ENCODE peak calls at places on chromosome 12, in six cellular contexts. R is LoVo, T is ELR, O is upper lobe of left lung, Y is tibial artery, H is NCI-H2081. A is an unnamed sample.

GRCh38 chr12:54593135-54593534 is 4.7 kb upstream of the PPP1R1A start:
- DNase-seq in R (no peak), T (peak), O (peak), Y (no peak), H (no peak), A (peak)

GRCh38 chr12:11723993-11724392 is 74.5 kb downstream of the ETV6 start:
- DNase-seq in R (no peak), T (no peak), O (peak), Y (no peak), H (no peak), A (no peak)

GRCh38 chr12:49887091-49887490 is 16.6 kb downstream of the FAIM2 start:
- DNase-seq in R (no peak), T (no peak), O (no peak), Y (no peak), H (no peak), A (no peak)

GRCh38 chr12:41473441-41473840 is 285.3 kb downstream of the PDZRN4 start:
- DNase-seq in R (no peak), T (no peak), O (no peak), Y (no peak), H (no peak), A (no peak)

GRCh38 chr12:75711276-75711675 is 199.9 kb upstream of the KRR1 start:
- DNase-seq in R (no peak), T (no peak), O (no peak), Y (no peak), H (no peak), A (no peak)

GRCh38 chr12:78229491-78230209 is 399.0 kb downstream of the NAV3 start:
- DNase-seq in R (peak), T (peak), O (no peak), Y (no peak), H (peak), A (peak)

GRCh38 chr12:132489078-132489601 is 811 bp upstream of the FBRSL1 start:
- DNase-seq in R (no peak), T (peak), O (peak), Y (no peak), H (no peak), A (no peak)

GRCh38 chr12:30546121-30546520 is 149.5 kb downstream of the IPO8 start:
- DNase-seq in R (peak), T (no peak), O (no peak), Y (no peak), H (no peak), A (peak)

GRCh38 chr12:22994276-22994675 is 369.3 kb downstream of the ETNK1 start:
- DNase-seq in R (no peak), T (no peak), O (no peak), Y (no peak), H (no peak), A (peak)

GRCh38 chr12:108753969-108754368 is 22.7 kb upstream of the CORO1C start:
- DNase-seq in R (no peak), T (no peak), O (no peak), Y (no peak), H (no peak), A (no peak)

GRCh38 chr12:109053382-109054123 is 1.2 kb downstream of the USP30 start:
- DNase-seq in R (no peak), T (peak), O (no peak), Y (no peak), H (no peak), A (no peak)

GRCh38 chr12:6310771-6311610 is 509 bp downstream of the PLEKHG6 start:
- DNase-seq in R (no peak), T (no peak), O (no peak), Y (no peak), H (no peak), A (no peak)

GRCh38 chr12:121767525-121768016 is 25.9 kb downstream of the RHOF start:
- DNase-seq in R (no peak), T (no peak), O (no peak), Y (peak), H (no peak), A (no peak)

GRCh38 chr12:122893208-122894151 is 2.4 kb downstream of the VPS37B start:
- DNase-seq in R (no peak), T (no peak), O (peak), Y (no peak), H (no peak), A (peak)

GRCh38 chr12:109147954-109148353 is 31.6 kb downstream of the ACACB start:
- DNase-seq in R (no peak), T (no peak), O (no peak), Y (peak), H (no peak), A (no peak)

GRCh38 chr12:75550401-75550851 is 39.0 kb upstream of the KRR1 start:
- DNase-seq in R (no peak), T (no peak), O (no peak), Y (no peak), H (no peak), A (no peak)

GRCh38 chr12:109625749-109626377 is 52.3 kb downstream of the MVK start:
- DNase-seq in R (no peak), T (no peak), O (no peak), Y (no peak), H (no peak), A (no peak)

GRCh38 chr12:101945361-101946232 is 68.2 kb downstream of the DRAM1 start:
- DNase-seq in R (no peak), T (no peak), O (no peak), Y (no peak), H (no peak), A (no peak)

GRCh38 chr12:93819048-93819491 is 141.9 kb downstream of the CRADD start:
- DNase-seq in R (no peak), T (peak), O (peak), Y (peak), H (no peak), A (peak)

GRCh38 chr12:26936559-26937442 is 980 bp downstream of the INTS13 start:
- DNase-seq in R (peak), T (peak), O (no peak), Y (no peak), H (no peak), A (no peak)